ENCODE peak calls at places on chromosomes 1 and 21, in four cellular contexts. F is A549, S is gastrocnemius medialis, M is esophagus squamous epithelium. C is an unnamed sample.
A peak's percentile ranks its signal among the peaks of the same experiment; 100 is the strongest.

GRCh38 chr1:43435146-43436145 is 18.3 kb downstream of the HYI start:
- DNase-seq in F (no peak), S (no peak), M (no peak), C (no peak)

GRCh38 chr1:228014235-228014930 is 7.6 kb downstream of the WNT3A start:
- DNase-seq in F (no peak), S (no peak), M (no peak), C (no peak)

GRCh38 chr1:15617874-15618684 is 821 bp downstream of the DDI2 start:
- DNase-seq in F (no peak), S (peak; percentile 61), M (no peak), C (peak; percentile 51)

GRCh38 chr1:209537336-209538114 is 46.0 kb upstream of the CAMK1G start:
- DNase-seq in F (no peak), S (no peak), M (no peak), C (no peak)

GRCh38 chr21:44894687-44895302 is 21.3 kb upstream of the PTTG1IP start:
- DNase-seq in F (no peak), S (no peak), M (no peak), C (no peak)

GRCh38 chr1:236642763-236643162 is 38.4 kb upstream of the HEATR1 start:
- DNase-seq in F (no peak), S (no peak), M (no peak), C (no peak)

GRCh38 chr1:153880962-153881361 is 41.8 kb downstream of the GATAD2B start:
- DNase-seq in F (no peak), S (peak; percentile 70), M (peak; percentile 10), C (peak; percentile 94)

GRCh38 chr1:230758705-230759354 is 11.6 kb downstream of the CAPN9 start:
- DNase-seq in F (no peak), S (no peak), M (no peak), C (no peak)

GRCh38 chr1:232493869-232494268 is 136.1 kb downstream of the SIPA1L2 start:
- DNase-seq in F (no peak), S (no peak), M (no peak), C (no peak)

GRCh38 chr1:92585831-92586230 is 99.1 kb upstream of the GFI1 start:
- DNase-seq in F (no peak), S (no peak), M (no peak), C (no peak)

GRCh38 chr1:53637726-53638640 is 101.0 kb downstream of the GLIS1 start:
- DNase-seq in F (no peak), S (no peak), M (no peak), C (peak; percentile 82)

GRCh38 chr1:194705123-194705522 is 1518.7 kb upstream of the B3GALT2 start:
- DNase-seq in F (no peak), S (no peak), M (no peak), C (no peak)

GRCh38 chr1:47188901-47189785 is 693 bp downstream of the PDZK1IP1 start:
- DNase-seq in F (no peak), S (no peak), M (no peak), C (peak; percentile 8)

GRCh38 chr21:36207577-36208320 is 51.1 kb downstream of the DOP1B start:
- DNase-seq in F (no peak), S (no peak), M (no peak), C (no peak)

GRCh38 chr21:42500736-42501135 is 4.7 kb upstream of the RSPH1 start:
- DNase-seq in F (no peak), S (no peak), M (no peak), C (no peak)

GRCh38 chr1:44524180-44524579 is 119.1 kb downstream of the RNF220 start:
- DNase-seq in F (no peak), S (no peak), M (no peak), C (no peak)

DNA sequence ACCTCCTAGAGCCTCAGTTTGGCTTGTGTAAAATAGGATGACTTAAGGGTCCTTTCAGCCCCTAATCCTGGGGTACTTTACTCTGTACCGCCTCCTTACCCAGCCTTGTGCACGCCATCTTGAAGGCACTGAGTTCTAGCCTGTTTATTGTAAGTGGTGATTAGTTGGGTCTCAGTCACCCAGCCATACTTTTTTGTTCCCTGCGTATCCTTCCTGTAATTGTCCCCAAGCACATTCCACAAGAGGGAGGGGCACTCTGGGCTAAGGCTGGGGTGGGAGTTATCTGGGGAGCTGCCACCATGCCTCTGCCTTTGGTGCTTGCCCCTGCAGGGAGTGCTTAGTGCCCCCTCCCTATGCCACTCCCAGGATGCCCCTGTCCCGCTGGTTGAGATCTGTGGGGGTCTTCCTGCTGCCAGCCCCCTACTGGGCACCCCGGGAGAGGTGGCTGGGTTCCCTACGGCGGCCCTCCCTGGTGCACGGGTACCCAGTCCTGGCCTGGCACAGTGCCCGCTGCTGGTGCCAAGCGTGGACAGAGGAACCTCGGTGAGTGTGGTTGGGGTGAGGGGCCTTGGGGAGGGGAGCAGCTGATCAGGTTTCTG is 856 bp downstream of the FDPS start:
- DNase-seq in F (no peak), S (no peak), M (no peak), C (no peak)
- TF ChIP-seq POLR2A in F (no peak), S (no peak), M (no peak), C (no peak)

GRCh38 chr1:36122463-36123025 is 2.5 kb downstream of the COL8A2 start:
- DNase-seq in F (no peak), S (no peak), M (no peak), C (no peak)
- TF ChIP-seq CTCF in F (no peak), S (no peak), M (no peak), C (no peak)

GRCh38 chr1:18642278-18643095 is 11.8 kb downstream of the PAX7 start:
- DNase-seq in F (no peak), S (no peak), M (no peak), C (no peak)
- H3K4me3 ChIP-seq in F (no peak overlapping the region), S (peak overlapping the region; percentile 29), M (no peak overlapping the region), C (no peak overlapping the region)

DNA sequence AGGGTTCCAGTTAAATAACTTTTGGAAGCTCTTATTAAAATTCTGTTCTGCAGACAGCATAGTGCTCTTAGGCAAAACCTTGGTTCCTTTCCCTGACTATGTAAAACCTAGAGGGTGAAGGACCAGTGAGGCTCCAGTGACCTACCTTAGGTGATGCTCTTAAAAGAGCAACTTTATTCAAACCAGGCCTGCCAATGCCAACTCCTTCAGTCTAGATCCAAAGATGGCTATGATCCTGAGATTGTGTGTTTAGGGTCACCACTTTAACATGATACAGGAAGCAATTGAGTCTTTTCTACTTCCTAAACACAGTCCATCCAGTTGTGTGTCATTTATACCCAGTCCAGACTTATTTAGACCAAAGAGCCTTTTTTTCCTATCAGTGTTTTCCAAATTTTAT is 10.8 kb downstream of the MCL1 start:
- DNase-seq in F (no peak), S (no peak), M (no peak), C (no peak)
- TF ChIP-seq POLR2A in F (no peak), S (no peak), M (no peak), C (no peak)

C was measured in lower leg skin.